ENCODE peak calls at places on chromosomes 6 and 20, in ten cellular contexts. N is H1, Q is hepatocyte, W is H9, U is IMR-90, M is fibroblast of lung, A is A549, B is MM.1S, P is endothelial cell of umbilical vein, G is OCI-LY7. T is an unnamed sample.

GRCh38 chr20:10609726-10610125 is 64.1 kb downstream of the JAG1 start:
- DNase-seq in N (no peak), Q (no peak), W (no peak), U (peak; percentile 35), M (peak; percentile 42), A (no peak), B (no peak), P (peak; percentile 39), G (no peak), T (no peak)

GRCh38 chr20:9269280-9269971 is 200.5 kb downstream of the PLCB4 start:
- DNase-seq in N (no peak), Q (no peak), W (no peak), U (peak; percentile 71), M (peak; percentile 60), A (no peak), B (no peak), P (no peak), G (no peak), T (no peak)

GRCh38 chr6:106470316-106470715 is 109.8 kb downstream of the CRYBG1 start:
- DNase-seq in N (no peak), Q (no peak), W (no peak), U (peak; percentile 11), M (no peak), A (no peak), B (no peak), P (no peak), G (no peak), T (no peak)

GRCh38 chr6:138493413-138493812 is 5.9 kb downstream of the NHSL1 start:
- DNase-seq in N (no peak), Q (peak; percentile 26), W (peak; percentile 50), U (peak; percentile 46), M (peak; percentile 91), A (no peak), B (no peak), P (no peak), G (no peak), T (peak; percentile 50)

GRCh38 chr6:82240191-82240590 is 7.4 kb downstream of the IBTK start:
- DNase-seq in N (no peak), Q (no peak), W (no peak), U (no peak), M (no peak), A (no peak), B (no peak), P (no peak), G (no peak), T (no peak)

GRCh38 chr6:31898200-31899011 is 908 bp upstream of the EHMT2 start:
- DNase-seq in N (no peak), Q (peak; percentile 69), W (peak; percentile 54), U (peak; percentile 35), M (peak; percentile 47), A (peak; percentile 26), B (peak; percentile 77), P (peak; percentile 55), G (peak; percentile 71), T (no peak)

GRCh38 chr6:44192428-44193041 is 24.2 kb upstream of the MYMX start:
- DNase-seq in N (no peak), Q (no peak), W (peak; percentile 62), U (no peak), M (no peak), A (no peak), B (no peak), P (peak; percentile 56), G (no peak), T (no peak)

GRCh38 chr6:7338031-7338430 is 25.0 kb upstream of the SSR1 start:
- DNase-seq in N (no peak), Q (no peak), W (no peak), U (no peak), M (no peak), A (no peak), B (no peak), P (no peak), G (no peak), T (no peak)

GRCh38 chr6:2478200-2478599 is 232.8 kb upstream of the GMDS start:
- DNase-seq in N (no peak), Q (no peak), W (no peak), U (peak; percentile 5), M (peak; percentile 74), A (no peak), B (no peak), P (no peak), G (no peak), T (no peak)

GRCh38 chr20:2140561-2140960 is 38.9 kb downstream of the STK35 start:
- DNase-seq in N (no peak), Q (no peak), W (no peak), U (peak; percentile 63), M (peak; percentile 48), A (no peak), B (no peak), P (no peak), G (no peak), T (no peak)

GRCh38 chr20:18324596-18325089 is 36.3 kb downstream of the ZNF133 start:
- DNase-seq in N (no peak), Q (no peak), W (no peak), U (no peak), M (no peak), A (no peak), B (no peak), P (no peak), G (no peak), T (no peak)

GRCh38 chr20:12394786-12395185 is 477.1 kb downstream of the BTBD3 start:
- DNase-seq in N (no peak), Q (peak; percentile 54), W (peak; percentile 69), U (no peak), M (no peak), A (no peak), B (peak; percentile 28), P (no peak), G (no peak), T (no peak)
- H3K27ac ChIP-seq in N (no peak overlapping the region), Q (peak overlapping the region; percentile 74), W (no peak overlapping the region), U (no peak overlapping the region), M (no peak overlapping the region), A (no peak overlapping the region), B (no peak overlapping the region), P (no peak overlapping the region), G (no peak overlapping the region), T (no peak overlapping the region)

GRCh38 chr6:46845126-46845525 is 51.9 kb downstream of the MEP1A start:
- DNase-seq in N (no peak), Q (no peak), W (no peak), U (no peak), M (no peak), A (no peak), B (no peak), P (no peak), G (no peak), T (no peak)

GRCh38 chr6:46850781-46851180 is 57.6 kb downstream of the MEP1A start:
- DNase-seq in N (no peak), Q (no peak), W (no peak), U (no peak), M (peak; percentile 71), A (no peak), B (no peak), P (peak; percentile 48), G (no peak), T (no peak)

GRCh38 chr6:46848684-46849360 is 55.6 kb downstream of the MEP1A start:
- DNase-seq in N (peak; percentile 61), Q (peak; percentile 93), W (peak; percentile 91), U (peak; percentile 55), M (peak; percentile 70), A (peak; percentile 29), B (peak; percentile 56), P (peak; percentile 82), G (peak; percentile 57), T (peak; percentile 40)

DNA sequence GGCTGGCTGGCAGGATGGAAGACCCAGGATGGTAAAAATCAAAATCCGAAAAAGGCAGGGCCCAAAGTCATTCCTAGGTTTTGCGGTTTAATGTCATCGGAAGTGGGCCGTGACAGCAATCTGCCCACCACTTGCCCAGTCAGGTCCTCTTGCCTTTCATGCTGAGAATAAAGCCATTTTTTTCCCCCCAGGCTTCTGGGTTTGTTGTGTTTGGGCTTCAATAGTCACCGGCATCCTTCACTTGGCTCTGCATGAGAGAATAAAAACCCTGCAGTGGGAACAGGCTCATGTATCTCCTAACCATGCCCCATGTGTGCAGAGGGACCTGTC is 56.1 kb downstream of the MEP1A start:
- DNase-seq in N (no peak), Q (no peak), W (no peak), U (no peak), M (no peak), A (no peak), B (no peak), P (no peak), G (no peak), T (no peak)
- H3K4me2 ChIP-seq in N (no peak overlapping the region), Q (no peak overlapping the region), W (no peak overlapping the region), U (no peak overlapping the region), M (no peak overlapping the region), A (peak overlapping the region; percentile 89), B (peak overlapping the region; percentile 14), P (no peak overlapping the region), G (no peak overlapping the region), T (peak overlapping the region; percentile 52)

GRCh38 chr6:137092018-137092417 is 47.3 kb upstream of the IL20RA start:
- DNase-seq in N (no peak), Q (no peak), W (no peak), U (no peak), M (no peak), A (no peak), B (no peak), P (no peak), G (no peak), T (no peak)

GRCh38 chr6:137095093-137095492 is 50.3 kb upstream of the IL20RA start:
- DNase-seq in N (no peak), Q (no peak), W (no peak), U (no peak), M (no peak), A (no peak), B (no peak), P (no peak), G (no peak), T (no peak)

GRCh38 chr6:137093183-137094069 is 48.7 kb upstream of the IL20RA start:
- DNase-seq in N (no peak), Q (no peak), W (no peak), U (no peak), M (no peak), A (no peak), B (no peak), P (no peak), G (peak; percentile 16), T (no peak)

GRCh38 chr6:137095651-137096238 is 51.0 kb upstream of the IL20RA start:
- DNase-seq in N (no peak), Q (no peak), W (no peak), U (no peak), M (no peak), A (no peak), B (no peak), P (no peak), G (peak; percentile 88), T (no peak)

GRCh38 chr6:137094411-137095008 is 49.7 kb upstream of the IL20RA start:
- DNase-seq in N (no peak), Q (peak; percentile 83), W (peak; percentile 38), U (peak; percentile 67), M (peak; percentile 54), A (peak; percentile 46), B (peak; percentile 72), P (peak; percentile 75), G (peak; percentile 83), T (peak; percentile 36)
- TF ChIP-seq CTCF in N (peak; percentile 75), Q (peak; percentile 82), W (peak; percentile 88), U (peak; percentile 78), M (peak; percentile 69), A (peak; percentile 82), B (peak; percentile 80), P (peak; percentile 50), G (peak; percentile 98), T (peak; percentile 64)

DNA sequence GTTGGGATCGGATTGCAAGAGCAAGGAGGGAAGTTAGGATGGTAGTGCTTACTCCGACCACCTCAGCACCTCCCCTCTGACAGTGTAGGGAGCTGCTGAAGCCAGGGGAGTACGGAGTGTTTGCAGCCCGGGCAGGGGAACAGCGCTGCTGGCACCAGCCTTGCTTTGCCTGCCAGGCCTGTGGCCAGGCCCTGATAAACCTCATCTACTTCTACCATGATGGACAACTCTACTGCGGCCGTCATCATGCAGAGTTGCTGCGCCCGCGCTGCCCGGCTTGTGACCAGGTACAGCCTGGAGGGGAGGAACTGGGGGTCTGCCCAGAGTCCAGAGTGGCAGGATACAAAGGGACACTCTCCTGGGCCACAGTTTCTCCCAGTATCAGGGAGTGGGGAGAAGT is 2.2 kb upstream of the TOMM6 start:
- DNase-seq in N (no peak), Q (no peak), W (no peak), U (no peak), M (no peak), A (no peak), B (no peak), P (no peak), G (no peak), T (no peak)
- H3K27ac ChIP-seq in N (no peak overlapping the region), Q (no peak overlapping the region), W (no peak overlapping the region), U (no peak overlapping the region), M (no peak overlapping the region), A (no peak overlapping the region), B (no peak overlapping the region), P (no peak overlapping the region), G (no peak overlapping the region), T (no peak overlapping the region)